ENCODE peak calls at places on chromosomes 7 and 10, in eight cellular contexts. One of them, this sample, is unnamed.

GRCh38 chr10:78433722-78434535 is 400.3 kb downstream of the RPS24 start:
- DNase-seq in cardiac muscle cell: no peak
- DNase-seq in fibroblast of pulmonary artery: no peak
- DNase-seq in foreskin fibroblast: no peak
- DNase-seq in fibroblast of villous mesenchyme: no peak
- DNase-seq in dorsolateral prefrontal cortex: no peak
- DNase-seq in lower lobe of right lung: no peak
- DNase-seq in lung: no peak
- DNase-seq in this sample: no peak

GRCh38 chr10:61923210-61924024 is 21.9 kb downstream of the ARID5B start:
- DNase-seq in cardiac muscle cell: peak
- DNase-seq in fibroblast of pulmonary artery: peak
- DNase-seq in foreskin fibroblast: peak
- DNase-seq in fibroblast of villous mesenchyme: peak
- DNase-seq in dorsolateral prefrontal cortex: no peak
- DNase-seq in lower lobe of right lung: no peak
- DNase-seq in lung: no peak
- DNase-seq in this sample: peak

GRCh38 chr10:11148131-11148530 is 130.5 kb downstream of the CELF2 start:
- DNase-seq in cardiac muscle cell: no peak
- DNase-seq in fibroblast of pulmonary artery: no peak
- DNase-seq in foreskin fibroblast: no peak
- DNase-seq in fibroblast of villous mesenchyme: no peak
- DNase-seq in dorsolateral prefrontal cortex: no peak
- DNase-seq in lower lobe of right lung: no peak
- DNase-seq in lung: no peak
- DNase-seq in this sample: no peak

GRCh38 chr7:117990834-117991233 is 117.6 kb upstream of the CTTNBP2 start:
- DNase-seq in cardiac muscle cell: no peak
- DNase-seq in fibroblast of pulmonary artery: no peak
- DNase-seq in foreskin fibroblast: no peak
- DNase-seq in fibroblast of villous mesenchyme: no peak
- DNase-seq in dorsolateral prefrontal cortex: no peak
- DNase-seq in lower lobe of right lung: no peak
- DNase-seq in lung: no peak
- DNase-seq in this sample: no peak

GRCh38 chr10:103637855-103638561 is 144.5 kb downstream of the NEURL1 start:
- DNase-seq in cardiac muscle cell: peak
- DNase-seq in fibroblast of pulmonary artery: peak
- DNase-seq in foreskin fibroblast: peak
- DNase-seq in fibroblast of villous mesenchyme: peak
- DNase-seq in dorsolateral prefrontal cortex: peak
- DNase-seq in lower lobe of right lung: no peak
- DNase-seq in lung: no peak
- DNase-seq in this sample: peak

GRCh38 chr7:1804310-1804709 is 134.2 kb downstream of the ELFN1 start:
- DNase-seq in cardiac muscle cell: no peak
- DNase-seq in fibroblast of pulmonary artery: no peak
- DNase-seq in foreskin fibroblast: no peak
- DNase-seq in fibroblast of villous mesenchyme: no peak
- DNase-seq in dorsolateral prefrontal cortex: peak
- DNase-seq in lower lobe of right lung: no peak
- DNase-seq in lung: no peak
- DNase-seq in this sample: no peak

GRCh38 chr7:70051726-70052125 is 453.5 kb downstream of the AUTS2 start:
- DNase-seq in cardiac muscle cell: no peak
- DNase-seq in fibroblast of pulmonary artery: no peak
- DNase-seq in foreskin fibroblast: no peak
- DNase-seq in fibroblast of villous mesenchyme: no peak
- DNase-seq in dorsolateral prefrontal cortex: no peak
- DNase-seq in lower lobe of right lung: no peak
- DNase-seq in lung: no peak
- DNase-seq in this sample: no peak

GRCh38 chr10:30812018-30812851 is 182.7 kb upstream of the LYZL2 start:
- DNase-seq in cardiac muscle cell: peak
- DNase-seq in fibroblast of pulmonary artery: peak
- DNase-seq in foreskin fibroblast: peak
- DNase-seq in fibroblast of villous mesenchyme: peak
- DNase-seq in dorsolateral prefrontal cortex: no peak
- DNase-seq in lower lobe of right lung: no peak
- DNase-seq in lung: peak
- DNase-seq in this sample: peak

GRCh38 chr10:26486304-26486703 is 48.2 kb downstream of the APBB1IP start:
- DNase-seq in cardiac muscle cell: peak
- DNase-seq in fibroblast of pulmonary artery: peak
- DNase-seq in foreskin fibroblast: peak
- DNase-seq in fibroblast of villous mesenchyme: peak
- DNase-seq in dorsolateral prefrontal cortex: no peak
- DNase-seq in lower lobe of right lung: no peak
- DNase-seq in lung: no peak
- DNase-seq in this sample: peak

GRCh38 chr10:34638405-34639054 is 176.6 kb downstream of the PARD3 start:
- DNase-seq in cardiac muscle cell: peak
- DNase-seq in fibroblast of pulmonary artery: peak
- DNase-seq in foreskin fibroblast: peak
- DNase-seq in fibroblast of villous mesenchyme: peak
- DNase-seq in dorsolateral prefrontal cortex: peak
- DNase-seq in lower lobe of right lung: peak
- DNase-seq in lung: peak
- DNase-seq in this sample: peak

GRCh38 chr7:41244246-41244645 is 458.6 kb downstream of the INHBA start:
- DNase-seq in cardiac muscle cell: no peak
- DNase-seq in fibroblast of pulmonary artery: no peak
- DNase-seq in foreskin fibroblast: no peak
- DNase-seq in fibroblast of villous mesenchyme: no peak
- DNase-seq in dorsolateral prefrontal cortex: no peak
- DNase-seq in lower lobe of right lung: no peak
- DNase-seq in lung: no peak
- DNase-seq in this sample: no peak

GRCh38 chr10:96664563-96664962 is 55.8 kb downstream of the PIK3AP1 start:
- DNase-seq in cardiac muscle cell: no peak
- DNase-seq in fibroblast of pulmonary artery: no peak
- DNase-seq in foreskin fibroblast: no peak
- DNase-seq in fibroblast of villous mesenchyme: no peak
- DNase-seq in dorsolateral prefrontal cortex: no peak
- DNase-seq in lower lobe of right lung: no peak
- DNase-seq in lung: no peak
- DNase-seq in this sample: no peak

GRCh38 chr10:6023661-6024333 is 38.4 kb downstream of the IL2RA start:
- DNase-seq in cardiac muscle cell: peak
- DNase-seq in fibroblast of pulmonary artery: no peak
- DNase-seq in foreskin fibroblast: peak
- DNase-seq in fibroblast of villous mesenchyme: no peak
- DNase-seq in dorsolateral prefrontal cortex: no peak
- DNase-seq in lower lobe of right lung: no peak
- DNase-seq in lung: peak
- DNase-seq in this sample: no peak

GRCh38 chr7:100720320-100720644 is at the start of gene EPO:
- DNase-seq in cardiac muscle cell: no peak
- DNase-seq in fibroblast of pulmonary artery: no peak
- DNase-seq in foreskin fibroblast: no peak
- DNase-seq in fibroblast of villous mesenchyme: no peak
- DNase-seq in dorsolateral prefrontal cortex: peak
- DNase-seq in lower lobe of right lung: no peak
- DNase-seq in lung: no peak
- DNase-seq in this sample: no peak

GRCh38 chr7:71846160-71846559 is 566.0 kb downstream of the CALN1 start:
- DNase-seq in cardiac muscle cell: no peak
- DNase-seq in fibroblast of pulmonary artery: no peak
- DNase-seq in foreskin fibroblast: no peak
- DNase-seq in fibroblast of villous mesenchyme: no peak
- DNase-seq in dorsolateral prefrontal cortex: no peak
- DNase-seq in lower lobe of right lung: no peak
- DNase-seq in lung: no peak
- DNase-seq in this sample: no peak

GRCh38 chr10:55158643-55159042 is 357.6 kb upstream of the PCDH15 start:
- DNase-seq in cardiac muscle cell: no peak
- DNase-seq in fibroblast of pulmonary artery: no peak
- DNase-seq in foreskin fibroblast: no peak
- DNase-seq in fibroblast of villous mesenchyme: no peak
- DNase-seq in dorsolateral prefrontal cortex: no peak
- DNase-seq in lower lobe of right lung: no peak
- DNase-seq in lung: no peak
- DNase-seq in this sample: no peak

GRCh38 chr7:2862831-2863361 is 18.8 kb upstream of the GNA12 start:
- DNase-seq in cardiac muscle cell: peak
- DNase-seq in fibroblast of pulmonary artery: peak
- DNase-seq in foreskin fibroblast: no peak
- DNase-seq in fibroblast of villous mesenchyme: peak
- DNase-seq in dorsolateral prefrontal cortex: no peak
- DNase-seq in lower lobe of right lung: no peak
- DNase-seq in lung: no peak
- DNase-seq in this sample: peak

GRCh38 chr7:158018061-158018796 is 569.4 kb downstream of the PTPRN2 start:
- DNase-seq in cardiac muscle cell: no peak
- DNase-seq in fibroblast of pulmonary artery: no peak
- DNase-seq in foreskin fibroblast: no peak
- DNase-seq in fibroblast of villous mesenchyme: no peak
- DNase-seq in dorsolateral prefrontal cortex: no peak
- DNase-seq in lower lobe of right lung: no peak
- DNase-seq in lung: no peak
- DNase-seq in this sample: no peak

GRCh38 chr7:157795199-157795598 is 458.4 kb downstream of the DNAJB6 start:
- DNase-seq in cardiac muscle cell: no peak
- DNase-seq in fibroblast of pulmonary artery: no peak
- DNase-seq in foreskin fibroblast: no peak
- DNase-seq in fibroblast of villous mesenchyme: no peak
- DNase-seq in dorsolateral prefrontal cortex: no peak
- DNase-seq in lower lobe of right lung: no peak
- DNase-seq in lung: no peak
- DNase-seq in this sample: no peak

GRCh38 chr7:147485660-147486210 is 1104.8 kb upstream of the C7orf33 start:
- DNase-seq in cardiac muscle cell: no peak
- DNase-seq in fibroblast of pulmonary artery: no peak
- DNase-seq in foreskin fibroblast: no peak
- DNase-seq in fibroblast of villous mesenchyme: no peak
- DNase-seq in dorsolateral prefrontal cortex: no peak
- DNase-seq in lower lobe of right lung: no peak
- DNase-seq in lung: no peak
- DNase-seq in this sample: no peak

GRCh38 chr10:121096617-121097431 is 245.7 kb downstream of the WDR11 start:
- DNase-seq in cardiac muscle cell: peak
- DNase-seq in fibroblast of pulmonary artery: peak
- DNase-seq in foreskin fibroblast: no peak
- DNase-seq in fibroblast of villous mesenchyme: peak
- DNase-seq in dorsolateral prefrontal cortex: no peak
- DNase-seq in lower lobe of right lung: no peak
- DNase-seq in lung: no peak
- DNase-seq in this sample: peak

GRCh38 chr10:91800756-91801155 is 2.5 kb downstream of the TNKS2 start:
- DNase-seq in cardiac muscle cell: no peak
- DNase-seq in fibroblast of pulmonary artery: no peak
- DNase-seq in foreskin fibroblast: no peak
- DNase-seq in fibroblast of villous mesenchyme: no peak
- DNase-seq in dorsolateral prefrontal cortex: no peak
- DNase-seq in lower lobe of right lung: no peak
- DNase-seq in lung: no peak
- DNase-seq in this sample: no peak

GRCh38 chr10:86312701-86313270 is 53.8 kb downstream of the GRID1 start:
- DNase-seq in cardiac muscle cell: no peak
- DNase-seq in fibroblast of pulmonary artery: no peak
- DNase-seq in foreskin fibroblast: no peak
- DNase-seq in fibroblast of villous mesenchyme: no peak
- DNase-seq in dorsolateral prefrontal cortex: no peak
- DNase-seq in lower lobe of right lung: no peak
- DNase-seq in lung: no peak
- DNase-seq in this sample: no peak

GRCh38 chr10:110834622-110835219 is 37.0 kb upstream of the PDCD4 start:
- DNase-seq in cardiac muscle cell: peak
- DNase-seq in fibroblast of pulmonary artery: peak
- DNase-seq in foreskin fibroblast: no peak
- DNase-seq in fibroblast of villous mesenchyme: peak
- DNase-seq in dorsolateral prefrontal cortex: no peak
- DNase-seq in lower lobe of right lung: no peak
- DNase-seq in lung: no peak
- DNase-seq in this sample: no peak

GRCh38 chr7:85046512-85046911 is 140.3 kb downstream of the SEMA3D start:
- DNase-seq in cardiac muscle cell: no peak
- DNase-seq in fibroblast of pulmonary artery: no peak
- DNase-seq in foreskin fibroblast: no peak
- DNase-seq in fibroblast of villous mesenchyme: no peak
- DNase-seq in dorsolateral prefrontal cortex: no peak
- DNase-seq in lower lobe of right lung: no peak
- DNase-seq in lung: no peak
- DNase-seq in this sample: no peak

GRCh38 chr7:5526190-5527037 is 102.8 kb upstream of the TNRC18 start:
- DNase-seq in cardiac muscle cell: peak
- DNase-seq in fibroblast of pulmonary artery: peak
- DNase-seq in foreskin fibroblast: peak
- DNase-seq in fibroblast of villous mesenchyme: no peak
- DNase-seq in dorsolateral prefrontal cortex: no peak
- DNase-seq in lower lobe of right lung: no peak
- DNase-seq in lung: peak
- DNase-seq in this sample: peak
- H3K4me3 ChIP-seq in cardiac muscle cell: no peak
- H3K4me3 ChIP-seq in fibroblast of pulmonary artery: peak
- H3K4me3 ChIP-seq in foreskin fibroblast: peak
- H3K4me3 ChIP-seq in fibroblast of villous mesenchyme: peak
- H3K4me3 ChIP-seq in dorsolateral prefrontal cortex: no peak
- H3K4me3 ChIP-seq in lower lobe of right lung: peak
- H3K4me3 ChIP-seq in lung: no peak
- H3K4me3 ChIP-seq in this sample: peak

DNA sequence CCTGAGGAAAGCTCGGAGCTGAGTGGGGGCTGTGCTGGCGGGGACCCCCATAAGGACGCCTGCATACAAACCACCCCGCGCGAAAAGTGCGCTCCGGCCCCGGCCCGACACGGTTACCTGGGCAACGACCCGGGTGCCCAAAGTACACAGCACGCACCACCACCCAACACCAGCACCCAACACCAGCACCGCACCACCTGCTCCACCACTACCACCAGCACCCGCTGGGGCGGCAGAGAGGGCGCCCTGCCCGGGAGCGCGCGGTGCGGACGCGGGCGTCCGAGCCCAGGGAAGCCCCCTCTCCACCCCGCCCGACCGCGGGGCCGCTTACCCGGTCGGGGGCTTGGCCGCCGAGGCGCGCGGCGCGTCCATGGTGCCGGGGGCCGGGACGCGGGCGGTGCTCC is 345 bp downstream of the COBL start:
- DNase-seq in cardiac muscle cell: no peak
- DNase-seq in fibroblast of pulmonary artery: no peak
- DNase-seq in foreskin fibroblast: no peak
- DNase-seq in fibroblast of villous mesenchyme: no peak
- DNase-seq in dorsolateral prefrontal cortex: peak
- DNase-seq in lower lobe of right lung: peak
- DNase-seq in lung: peak
- DNase-seq in this sample: no peak
- TF ChIP-seq CTCF in cardiac muscle cell: no peak
- TF ChIP-seq CTCF in fibroblast of pulmonary artery: no peak
- TF ChIP-seq CTCF in foreskin fibroblast: no peak
- TF ChIP-seq CTCF in fibroblast of villous mesenchyme: no peak
- TF ChIP-seq CTCF in dorsolateral prefrontal cortex: no peak
- TF ChIP-seq CTCF in lower lobe of right lung: peak
- TF ChIP-seq CTCF in lung: no peak
- TF ChIP-seq CTCF in this sample: no peak

GRCh38 chr10:95291634-95292039 is 834 bp upstream of the PDLIM1 start:
- DNase-seq in cardiac muscle cell: no peak
- DNase-seq in fibroblast of pulmonary artery: no peak
- DNase-seq in foreskin fibroblast: no peak
- DNase-seq in fibroblast of villous mesenchyme: no peak
- DNase-seq in dorsolateral prefrontal cortex: no peak
- DNase-seq in lower lobe of right lung: no peak
- DNase-seq in lung: no peak
- DNase-seq in this sample: no peak
- H3K4me3 ChIP-seq in cardiac muscle cell: no peak
- H3K4me3 ChIP-seq in fibroblast of pulmonary artery: no peak
- H3K4me3 ChIP-seq in foreskin fibroblast: no peak
- H3K4me3 ChIP-seq in fibroblast of villous mesenchyme: no peak
- H3K4me3 ChIP-seq in dorsolateral prefrontal cortex: no peak
- H3K4me3 ChIP-seq in lower lobe of right lung: peak
- H3K4me3 ChIP-seq in lung: no peak
- H3K4me3 ChIP-seq in this sample: no peak

GRCh38 chr7:46932656-46933424 is 649.1 kb downstream of the TNS3 start:
- DNase-seq in cardiac muscle cell: peak
- DNase-seq in fibroblast of pulmonary artery: peak
- DNase-seq in foreskin fibroblast: peak
- DNase-seq in fibroblast of villous mesenchyme: peak
- DNase-seq in dorsolateral prefrontal cortex: no peak
- DNase-seq in lower lobe of right lung: no peak
- DNase-seq in lung: peak
- DNase-seq in this sample: peak
- TF ChIP-seq CTCF in cardiac muscle cell: peak
- TF ChIP-seq CTCF in fibroblast of pulmonary artery: peak
- TF ChIP-seq CTCF in foreskin fibroblast: peak
- TF ChIP-seq CTCF in fibroblast of villous mesenchyme: peak
- TF ChIP-seq CTCF in dorsolateral prefrontal cortex: no peak
- TF ChIP-seq CTCF in lower lobe of right lung: no peak
- TF ChIP-seq CTCF in lung: no peak
- TF ChIP-seq CTCF in this sample: peak

This sample was measured in cardiac fibroblast.